ENCODE peak calls at places on chromosomes 7 and 10, in seven cellular contexts. O, T, G, K, F, D and M are unnamed samples.

GRCh38 chr7:107907-108306 is 84.5 kb upstream of the FAM20C start:
- DNase-seq in O (no peak), T (peak; percentile 40), G (no peak), K (no peak), F (no peak), D (no peak), M (no peak)

GRCh38 chr10:43233601-43234430 is 33.0 kb downstream of the RASGEF1A start:
- DNase-seq in O (peak; percentile 1), T (peak; percentile 61), G (no peak), K (no peak), F (no peak), D (no peak), M (no peak)

GRCh38 chr10:97020452-97021400 is 165.0 kb downstream of the SLIT1 start:
- DNase-seq in O (no peak), T (no peak), G (peak; percentile 98), K (no peak), F (no peak), D (peak; percentile 41), M (no peak)

GRCh38 chr10:84348431-84348830 is 20.0 kb downstream of the CCSER2 start:
- DNase-seq in O (no peak), T (no peak), G (no peak), K (no peak), F (no peak), D (no peak), M (peak; percentile 66)

GRCh38 chr7:1027285-1028043 is 16.9 kb upstream of the GPR146 start:
- DNase-seq in O (no peak), T (peak; percentile 86), G (peak; percentile 37), K (no peak), F (no peak), D (peak; percentile 45), M (peak; percentile 55)

GRCh38 chr7:84624527-84624926 is 429.9 kb upstream of the SEMA3A start:
- DNase-seq in O (no peak), T (no peak), G (no peak), K (no peak), F (no peak), D (no peak), M (peak; percentile 15)

GRCh38 chr10:500876-501275 is 188.6 kb downstream of the DIP2C start:
- DNase-seq in O (no peak), T (peak; percentile 19), G (no peak), K (no peak), F (no peak), D (peak; percentile 58), M (peak; percentile 56)

GRCh38 chr7:110507832-110508231 is 583.1 kb upstream of the LRRN3 start:
- DNase-seq in O (no peak), T (no peak), G (no peak), K (peak; percentile 31), F (no peak), D (peak; percentile 5), M (no peak)

GRCh38 chr10:70932415-70933196 is 44.2 kb upstream of the PCBD1 start:
- DNase-seq in O (no peak), T (no peak), G (peak; percentile 60), K (no peak), F (no peak), D (no peak), M (peak; percentile 9)

GRCh38 chr7:79452032-79452494 is 1.4 kb downstream of the MAGI2 start:
- DNase-seq in O (no peak), T (peak; percentile 88), G (peak; percentile 96), K (peak; percentile 5), F (no peak), D (peak; percentile 77), M (peak; percentile 93)

GRCh38 chr10:44792119-44792783 is 118.9 kb upstream of the TMEM72 start:
- DNase-seq in O (no peak), T (no peak), G (no peak), K (no peak), F (no peak), D (no peak), M (no peak)

GRCh38 chr10:85682621-85683020 is 684.0 kb downstream of the GRID1 start:
- DNase-seq in O (no peak), T (no peak), G (no peak), K (no peak), F (no peak), D (no peak), M (no peak)